ENCODE peak calls at places on chromosomes 4 and X, in seven cellular contexts. I, E, U, Q, F, T and M are unnamed samples.

GRCh38 chr4:109945056-109945455 is 32.4 kb downstream of the EGF start:
- DNase-seq in I (no peak), E (no peak), U (peak), Q (no peak), F (no peak), T (no peak), M (no peak)

GRCh38 chr4:56976283-56976877 is 1.0 kb downstream of the NOA1 start:
- DNase-seq in I (no peak), E (peak), U (no peak), Q (no peak), F (no peak), T (no peak), M (no peak)

GRCh38 chrX:54977387-54977786 is 16.6 kb downstream of the PFKFB1 start:
- DNase-seq in I (no peak), E (no peak), U (no peak), Q (no peak), F (no peak), T (no peak), M (no peak)

GRCh38 chrX:1322393-1322792 is 14.2 kb upstream of the IL3RA start:
- DNase-seq in I (no peak), E (no peak), U (no peak), Q (no peak), F (no peak), T (no peak), M (no peak)

GRCh38 chrX:53681661-53682060 is 4.9 kb downstream of the HUWE1 start:
- DNase-seq in I (no peak), E (no peak), U (no peak), Q (no peak), F (no peak), T (peak), M (no peak)

GRCh38 chr4:40702137-40702799 is 47.5 kb upstream of the NSUN7 start:
- DNase-seq in I (no peak), E (no peak), U (no peak), Q (no peak), F (no peak), T (no peak), M (no peak)

GRCh38 chrX:68432648-68433047 is 647 bp downstream of the OPHN1 start:
- DNase-seq in I (no peak), E (no peak), U (no peak), Q (no peak), F (no peak), T (peak), M (no peak)

GRCh38 chr4:44668521-44668920 is 9.7 kb upstream of the GUF1 start:
- DNase-seq in I (no peak), E (no peak), U (no peak), Q (no peak), F (no peak), T (no peak), M (no peak)

GRCh38 chrX:21840199-21840557 is 761 bp downstream of the MBTPS2 start:
- DNase-seq in I (no peak), E (peak), U (no peak), Q (no peak), F (no peak), T (peak), M (no peak)

GRCh38 chr4:6198278-6198677 is 2.1 kb downstream of the JAKMIP1 start:
- DNase-seq in I (no peak), E (no peak), U (no peak), Q (peak), F (peak), T (no peak), M (no peak)

GRCh38 chr4:145289403-145290076 is 109.2 kb upstream of the OTUD4 start:
- DNase-seq in I (no peak), E (peak), U (no peak), Q (no peak), F (no peak), T (peak), M (no peak)

GRCh38 chr4:2337896-2338295 is 76.0 kb upstream of the MXD4 start:
- DNase-seq in I (no peak), E (no peak), U (no peak), Q (peak), F (no peak), T (no peak), M (no peak)

GRCh38 chr4:109118635-109119034 is 183.8 kb downstream of the COL25A1 start:
- DNase-seq in I (no peak), E (no peak), U (no peak), Q (no peak), F (no peak), T (no peak), M (no peak)

GRCh38 chr4:57114973-57115372 is 4.8 kb upstream of the IGFBP7 start:
- DNase-seq in I (no peak), E (peak), U (no peak), Q (no peak), F (no peak), T (peak), M (no peak)

GRCh38 chrX:103631145-103631544 is 2.4 kb downstream of the TCEAL1 start:
- DNase-seq in I (no peak), E (no peak), U (no peak), Q (no peak), F (no peak), T (no peak), M (no peak)

GRCh38 chr4:41994461-41994860 is 4.1 kb downstream of the SLC30A9 start:
- DNase-seq in I (no peak), E (no peak), U (no peak), Q (no peak), F (no peak), T (no peak), M (no peak)

GRCh38 chrX:8783100-8784098 is 17.8 kb downstream of the FAM9A start:
- DNase-seq in I (no peak), E (peak), U (peak), Q (peak), F (no peak), T (no peak), M (no peak)

GRCh38 chrX:133698298-133698697 is 283.0 kb upstream of the GPC4 start:
- DNase-seq in I (no peak), E (peak), U (no peak), Q (no peak), F (no peak), T (peak), M (no peak)

GRCh38 chr4:52748432-52748831 is 2.8 kb downstream of the ERVMER34-1 start:
- DNase-seq in I (no peak), E (no peak), U (no peak), Q (no peak), F (no peak), T (no peak), M (no peak)

GRCh38 chrX:71911023-71911730 is 532 bp downstream of the NHSL2 start:
- DNase-seq in I (no peak), E (no peak), U (peak), Q (no peak), F (no peak), T (no peak), M (no peak)

GRCh38 chr4:127162741-127163140 is 470.0 kb upstream of the INTU start:
- DNase-seq in I (no peak), E (peak), U (no peak), Q (no peak), F (no peak), T (peak), M (no peak)

GRCh38 chrX:19807414-19807813 is 80.0 kb downstream of the SH3KBP1 start:
- DNase-seq in I (no peak), E (no peak), U (no peak), Q (no peak), F (no peak), T (no peak), M (no peak)

GRCh38 chrX:19804168-19804567 is 83.2 kb downstream of the SH3KBP1 start:
- DNase-seq in I (no peak), E (no peak), U (no peak), Q (no peak), F (no peak), T (no peak), M (no peak)

GRCh38 chrX:19810370-19810769 is 77.0 kb downstream of the SH3KBP1 start:
- DNase-seq in I (no peak), E (no peak), U (no peak), Q (no peak), F (no peak), T (no peak), M (no peak)

GRCh38 chrX:19800821-19801220 is 86.6 kb downstream of the SH3KBP1 start:
- DNase-seq in I (no peak), E (no peak), U (no peak), Q (no peak), F (no peak), T (no peak), M (no peak)

DNA sequence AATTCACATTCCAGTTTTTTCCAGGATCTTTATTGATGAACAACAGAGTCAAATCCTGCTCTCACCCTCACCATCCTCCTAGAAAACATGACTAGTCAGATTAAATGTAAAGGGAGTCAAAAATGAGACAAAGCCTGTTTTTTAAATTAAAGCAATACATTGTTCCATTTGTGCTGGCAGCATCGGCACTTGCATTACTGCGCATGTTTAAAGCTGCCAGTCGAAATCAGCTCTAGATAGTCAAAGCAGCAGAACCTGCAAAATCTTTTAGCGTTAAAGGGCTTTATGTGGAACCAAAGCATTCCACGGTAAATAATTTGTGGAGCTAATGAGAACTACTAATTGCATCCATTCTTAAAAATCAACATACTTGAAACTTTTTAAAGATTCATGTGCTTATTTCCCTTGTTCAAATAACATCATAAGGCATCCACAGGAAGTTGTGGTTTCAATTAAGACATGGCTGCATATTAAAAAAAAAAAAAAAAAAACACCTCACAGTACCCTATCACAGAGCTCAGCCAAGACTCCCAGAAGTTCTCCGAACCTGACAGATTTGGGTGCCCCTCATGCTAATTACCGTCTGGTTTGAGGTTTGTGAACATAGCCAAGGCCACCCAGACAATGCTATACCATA is 82.2 kb downstream of the SH3KBP1 start:
- DNase-seq in I (no peak), E (no peak), U (no peak), Q (no peak), F (no peak), T (no peak), M (no peak)
- TF ChIP-seq CTCF in I (no peak), E (no peak), U (no peak), Q (no peak), F (no peak), T (no peak), M (no peak)

DNA sequence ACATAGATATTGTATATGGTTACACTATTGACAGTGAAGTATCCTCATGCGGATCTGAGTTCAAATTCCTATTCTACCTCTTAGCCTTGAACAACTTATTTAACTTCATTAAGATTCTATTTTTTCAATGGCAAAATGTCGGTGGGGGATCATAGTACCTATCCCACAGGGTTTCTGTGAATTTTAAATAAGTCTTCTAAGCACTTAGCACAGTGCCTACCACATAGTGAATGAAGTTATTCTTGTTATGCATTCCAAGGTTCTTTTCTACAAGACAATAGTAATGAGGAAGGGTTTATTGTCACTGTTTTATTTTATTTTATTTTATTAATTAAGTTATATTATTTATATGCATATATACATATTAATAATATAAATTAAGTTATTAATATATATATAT is 8.8 kb upstream of the ENAM start:
- DNase-seq in I (no peak), E (no peak), U (no peak), Q (no peak), F (no peak), T (no peak), M (no peak)
- TF ChIP-seq CTCF in I (no peak), E (no peak), U (no peak), Q (no peak), F (no peak), T (no peak), M (no peak)

GRCh38 chrX:45849261-45849660 is 648.6 kb upstream of the DIPK2B start:
- DNase-seq in I (no peak), E (peak), U (peak), Q (no peak), F (no peak), T (peak), M (no peak)

GRCh38 chrX:45851434-45851991 is 650.8 kb upstream of the DIPK2B start:
- DNase-seq in I (no peak), E (peak), U (peak), Q (peak), F (no peak), T (no peak), M (no peak)

GRCh38 chrX:45852884-45853283 is 652.2 kb upstream of the DIPK2B start:
- DNase-seq in I (no peak), E (peak), U (no peak), Q (no peak), F (no peak), T (no peak), M (no peak)

GRCh38 chrX:45850197-45850774 is 649.6 kb upstream of the DIPK2B start:
- DNase-seq in I (no peak), E (peak), U (no peak), Q (no peak), F (no peak), T (peak), M (no peak)

GRCh38 chrX:45850775-45851433 is 650.2 kb upstream of the DIPK2B start:
- DNase-seq in I (no peak), E (no peak), U (peak), Q (peak), F (no peak), T (peak), M (no peak)
- TF ChIP-seq CTCF in I (no peak), E (no peak), U (no peak), Q (no peak), F (no peak), T (no peak), M (no peak)

DNA sequence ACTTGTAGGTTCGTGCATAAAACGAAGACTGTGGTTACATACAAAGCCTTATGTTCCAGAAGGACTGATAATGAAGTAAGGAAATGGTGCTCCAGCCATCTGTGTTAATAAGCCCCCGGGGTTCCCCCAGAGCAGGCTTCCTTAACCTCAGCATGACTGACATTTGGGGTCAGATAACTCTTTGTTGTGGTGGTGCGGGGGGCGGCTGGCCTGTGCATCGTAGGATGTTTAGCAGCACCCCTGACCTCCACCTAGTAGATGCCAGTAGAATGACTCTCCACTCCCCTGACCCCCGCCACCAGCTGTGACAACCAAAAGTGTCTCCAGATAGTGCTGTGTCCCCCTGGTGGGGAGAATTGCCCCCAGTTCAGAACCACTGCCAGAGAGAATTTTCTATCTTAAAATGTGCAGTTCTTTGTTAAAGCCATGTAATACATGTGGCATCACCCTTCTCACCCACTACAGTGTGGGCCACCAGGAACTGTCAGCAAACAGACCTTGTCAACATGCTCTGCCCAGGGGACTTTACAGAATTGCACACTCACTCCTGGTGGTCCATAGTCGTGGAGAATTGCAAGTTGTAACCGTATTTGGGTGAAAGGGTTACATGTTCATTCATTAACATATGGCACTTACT is 7.5 kb downstream of the SH3KBP1 start:
- DNase-seq in I (no peak), E (no peak), U (no peak), Q (no peak), F (no peak), T (no peak), M (no peak)
- TF ChIP-seq CTCF in I (no peak), E (peak), U (no peak), Q (no peak), F (no peak), T (no peak), M (no peak)

GRCh38 chrX:138745215-138745614 is 33.7 kb upstream of the FGF13 start:
- DNase-seq in I (no peak), E (peak), U (peak), Q (no peak), F (no peak), T (peak), M (no peak)
- TF ChIP-seq CTCF in I (peak), E (peak), U (peak), Q (peak), F (peak), T (peak), M (peak)

GRCh38 chr4:54368861-54369260 is 139.8 kb downstream of the PDGFRA start:
- DNase-seq in I (no peak), E (peak), U (no peak), Q (no peak), F (no peak), T (peak), M (no peak)
- TF ChIP-seq CTCF in I (no peak), E (no peak), U (no peak), Q (no peak), F (no peak), T (no peak), M (no peak)